ENCODE peak calls at places on chromosomes 7 and 10, in five cellular contexts. Y, J, Q, X and W are unnamed samples.

GRCh38 chr10:8338177-8338766 is 283.8 kb downstream of the GATA3 start:
- DNase-seq in Y (no peak), J (no peak), Q (no peak), X (no peak), W (no peak)

GRCh38 chr7:6346581-6346980 is 74.2 kb upstream of the CYTH3 start:
- DNase-seq in Y (no peak), J (no peak), Q (no peak), X (no peak), W (peak)

GRCh38 chr7:37832194-37832593 is 16.2 kb upstream of the NME8 start:
- DNase-seq in Y (no peak), J (peak), Q (peak), X (no peak), W (no peak)

GRCh38 chr10:98090822-98091221 is 43.6 kb upstream of the R3HCC1L start:
- DNase-seq in Y (no peak), J (no peak), Q (no peak), X (no peak), W (no peak)

GRCh38 chr10:59493017-59493416 is 130.7 kb upstream of the FAM13C start:
- DNase-seq in Y (no peak), J (no peak), Q (no peak), X (no peak), W (no peak)

GRCh38 chr10:86536294-86536861 is 14.8 kb upstream of the WAPL start:
- DNase-seq in Y (peak), J (no peak), Q (no peak), X (peak), W (peak)

GRCh38 chr10:61024801-61025201 is 80.8 kb upstream of the RHOBTB1 start:
- DNase-seq in Y (no peak), J (peak), Q (no peak), X (no peak), W (peak)

GRCh38 chr7:44978511-44979366 is at the start of gene MYO1G:
- DNase-seq in Y (peak), J (no peak), Q (no peak), X (peak), W (no peak)

GRCh38 chr7:34837826-34838225 is 179.8 kb downstream of the NPSR1 start:
- DNase-seq in Y (no peak), J (no peak), Q (no peak), X (no peak), W (no peak)

GRCh38 chr7:17523813-17524741 is 225.6 kb downstream of the AHR start:
- DNase-seq in Y (no peak), J (peak), Q (no peak), X (no peak), W (no peak)

GRCh38 chr7:71486856-71487628 is 355.1 kb downstream of the GALNT17 start:
- DNase-seq in Y (no peak), J (no peak), Q (no peak), X (no peak), W (no peak)

GRCh38 chr7:34133983-34134782 is 228.8 kb downstream of the BMPER start:
- DNase-seq in Y (no peak), J (peak), Q (peak), X (no peak), W (peak)

GRCh38 chr10:132407243-132407746 is 10.3 kb downstream of the PWWP2B start:
- DNase-seq in Y (no peak), J (no peak), Q (no peak), X (no peak), W (no peak)

GRCh38 chr10:69728335-69728861 is 73.3 kb upstream of the COL13A1 start:
- DNase-seq in Y (no peak), J (peak), Q (no peak), X (no peak), W (peak)

GRCh38 chr10:89213191-89213808 is 6.2 kb upstream of the CH25H start:
- DNase-seq in Y (no peak), J (peak), Q (no peak), X (no peak), W (no peak)

GRCh38 chr10:44865289-44865671 is 45.9 kb upstream of the TMEM72 start:
- DNase-seq in Y (no peak), J (peak), Q (no peak), X (no peak), W (no peak)

GRCh38 chr10:3681642-3682554 is 103.1 kb downstream of the KLF6 start:
- DNase-seq in Y (no peak), J (no peak), Q (no peak), X (no peak), W (no peak)

GRCh38 chr7:96327429-96327828 is 5.5 kb upstream of the SLC25A13 start:
- DNase-seq in Y (no peak), J (no peak), Q (no peak), X (no peak), W (no peak)

GRCh38 chr7:36153571-36154097 is 580 bp downstream of the EEPD1 start:
- DNase-seq in Y (no peak), J (no peak), Q (peak), X (no peak), W (no peak)

GRCh38 chr10:3977761-3978160 is 192.8 kb upstream of the KLF6 start:
- DNase-seq in Y (no peak), J (no peak), Q (no peak), X (no peak), W (no peak)

GRCh38 chr7:44383566-44383965 is 58.2 kb upstream of the CAMK2B start:
- DNase-seq in Y (no peak), J (peak), Q (no peak), X (no peak), W (peak)

GRCh38 chr7:107690084-107690483 is 29.5 kb downstream of the SLC26A4 start:
- DNase-seq in Y (no peak), J (no peak), Q (no peak), X (no peak), W (no peak)

GRCh38 chr7:138303230-138304070 is 156.6 kb upstream of the TRIM24 start:
- DNase-seq in Y (no peak), J (no peak), Q (no peak), X (no peak), W (no peak)

GRCh38 chr10:113576853-113577252 is 24.0 kb downstream of the HABP2 start:
- DNase-seq in Y (no peak), J (peak), Q (no peak), X (no peak), W (no peak)

GRCh38 chr10:92848037-92848440 is 281 bp upstream of the EXOC6 start:
- DNase-seq in Y (no peak), J (no peak), Q (no peak), X (no peak), W (no peak)

GRCh38 chr7:130888017-130888371 is 154.0 kb upstream of the KLF14 start:
- DNase-seq in Y (no peak), J (no peak), Q (no peak), X (no peak), W (no peak)

GRCh38 chr10:132229834-132230556 is 43.2 kb downstream of the DPYSL4 start:
- DNase-seq in Y (no peak), J (peak), Q (no peak), X (no peak), W (no peak)

GRCh38 chr7:22147113-22147512 is 201.4 kb upstream of the CDCA7L start:
- DNase-seq in Y (no peak), J (peak), Q (no peak), X (no peak), W (no peak)

GRCh38 chr7:102992820-102993531 is 80.2 kb downstream of the LRRC17 start:
- DNase-seq in Y (no peak), J (peak), Q (no peak), X (no peak), W (no peak)

GRCh38 chr10:99858849-99859248 is 76.4 kb downstream of the ABCC2 start:
- DNase-seq in Y (no peak), J (no peak), Q (no peak), X (no peak), W (no peak)

GRCh38 chr10:35379226-35380137 is 43.2 kb downstream of the CCNY start:
- DNase-seq in Y (no peak), J (peak), Q (no peak), X (no peak), W (no peak)

GRCh38 chr10:5184987-5185386 is at the start of gene AKR1C8:
- DNase-seq in Y (no peak), J (no peak), Q (no peak), X (no peak), W (no peak)